ENCODE peak calls at places on chromosomes 16 and 17, in five cellular contexts. U is neural crest cell, A is nephron progenitor cell, S is GM23338, W is epithelial cell of esophagus. V is an unnamed sample.
A peak's percentile ranks its signal among the peaks of the same experiment; 100 is the strongest.

GRCh38 chr17:52710363-52710901 is 551.9 kb upstream of the CA10 start:
- DNase-seq in U (no peak), A (no peak), S (peak; percentile 4), W (no peak), V (no peak)

GRCh38 chr17:14061666-14062560 is 7.4 kb upstream of the COX10 start:
- DNase-seq in U (no peak), A (no peak), S (peak; percentile 7), W (peak; percentile 80), V (no peak)

GRCh38 chr17:70535986-70536385 is 366.7 kb downstream of the KCNJ2 start:
- DNase-seq in U (no peak), A (no peak), S (no peak), W (no peak), V (no peak)

GRCh38 chr17:68906638-68907037 is 48.6 kb downstream of the ABCA8 start:
- DNase-seq in U (no peak), A (no peak), S (peak; percentile 42), W (peak; percentile 57), V (no peak)

GRCh38 chr16:11260596-11260966 is 4.6 kb upstream of the SOCS1 start:
- DNase-seq in U (no peak), A (no peak), S (peak; percentile 65), W (no peak), V (no peak)

GRCh38 chr17:42809250-42809649 is 10.6 kb downstream of the CNTD1 start:
- DNase-seq in U (no peak), A (no peak), S (no peak), W (peak; percentile 83), V (no peak)

GRCh38 chr17:53470626-53471025 is 352.1 kb upstream of the KIF2B start:
- DNase-seq in U (no peak), A (no peak), S (no peak), W (no peak), V (no peak)

GRCh38 chr16:30151091-30151490 is 28.1 kb upstream of the MAPK3 start:
- DNase-seq in U (no peak), A (no peak), S (no peak), W (no peak), V (no peak)

GRCh38 chr17:82943751-82944150 is 103.9 kb upstream of the ZNF750 start:
- DNase-seq in U (no peak), A (no peak), S (no peak), W (no peak), V (no peak)

GRCh38 chr17:44926841-44927525 is 11.7 kb upstream of the GFAP start:
- DNase-seq in U (no peak), A (no peak), S (no peak), W (no peak), V (no peak)

GRCh38 chr17:79490530-79490929 is 120.3 kb downstream of the RBFOX3 start:
- DNase-seq in U (no peak), A (no peak), S (no peak), W (no peak), V (no peak)

DNA sequence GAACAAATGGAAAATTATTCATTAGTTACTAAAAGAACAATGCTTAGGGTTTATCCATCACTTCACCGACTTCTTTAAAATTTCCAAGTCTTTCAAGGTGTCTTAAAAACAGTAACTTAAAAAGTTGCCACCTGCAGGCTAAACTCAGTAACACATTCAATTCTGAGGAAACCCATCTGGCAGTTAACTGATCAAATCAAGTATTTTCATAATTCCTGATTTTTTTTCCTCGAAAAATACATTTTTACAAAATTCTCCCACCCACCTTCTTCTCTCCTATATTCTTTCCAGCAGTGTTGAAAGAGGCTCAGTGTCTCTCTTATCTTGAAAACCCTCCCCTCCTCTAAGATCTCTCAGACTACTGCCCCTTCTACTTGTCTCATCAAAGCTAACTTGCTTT is 29.9 kb downstream of the PARN start:
- DNase-seq in U (no peak), A (no peak), S (peak; percentile 60), W (peak; percentile 36), V (no peak)
- TF ChIP-seq CTCF in U (peak; percentile 69), A (peak; percentile 55), S (peak; percentile 55), W (peak; percentile 43), V (peak; percentile 31)

GRCh38 chr17:55177159-55177913 is 87.4 kb upstream of the HLF start:
- DNase-seq in U (no peak), A (no peak), S (peak; percentile 62), W (peak; percentile 38), V (no peak)
- TF ChIP-seq CTCF in U (no peak), A (no peak), S (peak; percentile 51), W (peak; percentile 24), V (no peak)

DNA sequence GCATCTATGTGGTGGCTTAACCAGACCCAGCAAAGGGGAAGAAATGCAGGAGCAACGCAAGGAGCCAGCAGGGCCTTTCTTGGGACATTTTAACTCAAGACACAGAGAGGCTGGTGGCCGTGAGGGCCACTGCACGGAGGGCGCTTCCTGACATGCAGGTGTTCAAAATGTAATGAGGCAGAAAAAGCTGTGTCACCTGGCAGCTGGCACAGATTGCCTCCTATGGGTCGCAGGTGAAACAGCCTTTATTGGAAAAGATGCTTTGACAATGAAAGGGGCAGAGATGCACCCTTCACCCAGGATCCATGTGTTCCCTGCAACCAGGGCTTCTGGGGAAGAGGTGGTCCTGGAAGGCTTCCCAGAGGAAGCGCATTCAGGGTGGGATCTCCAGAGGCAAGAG is 219.3 kb downstream of the XYLT1 start:
- DNase-seq in U (no peak), A (no peak), S (peak; percentile 28), W (no peak), V (no peak)
- TF ChIP-seq CTCF in U (no peak), A (no peak), S (no peak), W (no peak), V (no peak)

GRCh38 chr17:29283496-29283895 is 10.5 kb downstream of the NUFIP2 start:
- DNase-seq in U (no peak), A (no peak), S (no peak), W (no peak), V (no peak)
- TF ChIP-seq CTCF in U (peak; percentile 33), A (no peak), S (peak; percentile 21), W (peak; percentile 5), V (no peak)

GRCh38 chr17:57397402-57397801 is 141.1 kb downstream of the MSI2 start:
- DNase-seq in U (no peak), A (no peak), S (no peak), W (no peak), V (no peak)
- TF ChIP-seq CTCF in U (no peak), A (no peak), S (no peak), W (no peak), V (no peak)

GRCh38 chr16:56933828-56934598 is 2.1 kb downstream of the HERPUD1 start:
- DNase-seq in U (no peak), A (no peak), S (no peak), W (no peak), V (no peak)
- TF ChIP-seq CTCF in U (no peak), A (no peak), S (no peak), W (no peak), V (no peak)

GRCh38 chr17:30212750-30213149 is 22.7 kb downstream of the SLC6A4 start:
- DNase-seq in U (no peak), A (no peak), S (peak; percentile 39), W (no peak), V (no peak)
- TF ChIP-seq CTCF in U (no peak), A (no peak), S (peak; percentile 25), W (no peak), V (no peak)

DNA sequence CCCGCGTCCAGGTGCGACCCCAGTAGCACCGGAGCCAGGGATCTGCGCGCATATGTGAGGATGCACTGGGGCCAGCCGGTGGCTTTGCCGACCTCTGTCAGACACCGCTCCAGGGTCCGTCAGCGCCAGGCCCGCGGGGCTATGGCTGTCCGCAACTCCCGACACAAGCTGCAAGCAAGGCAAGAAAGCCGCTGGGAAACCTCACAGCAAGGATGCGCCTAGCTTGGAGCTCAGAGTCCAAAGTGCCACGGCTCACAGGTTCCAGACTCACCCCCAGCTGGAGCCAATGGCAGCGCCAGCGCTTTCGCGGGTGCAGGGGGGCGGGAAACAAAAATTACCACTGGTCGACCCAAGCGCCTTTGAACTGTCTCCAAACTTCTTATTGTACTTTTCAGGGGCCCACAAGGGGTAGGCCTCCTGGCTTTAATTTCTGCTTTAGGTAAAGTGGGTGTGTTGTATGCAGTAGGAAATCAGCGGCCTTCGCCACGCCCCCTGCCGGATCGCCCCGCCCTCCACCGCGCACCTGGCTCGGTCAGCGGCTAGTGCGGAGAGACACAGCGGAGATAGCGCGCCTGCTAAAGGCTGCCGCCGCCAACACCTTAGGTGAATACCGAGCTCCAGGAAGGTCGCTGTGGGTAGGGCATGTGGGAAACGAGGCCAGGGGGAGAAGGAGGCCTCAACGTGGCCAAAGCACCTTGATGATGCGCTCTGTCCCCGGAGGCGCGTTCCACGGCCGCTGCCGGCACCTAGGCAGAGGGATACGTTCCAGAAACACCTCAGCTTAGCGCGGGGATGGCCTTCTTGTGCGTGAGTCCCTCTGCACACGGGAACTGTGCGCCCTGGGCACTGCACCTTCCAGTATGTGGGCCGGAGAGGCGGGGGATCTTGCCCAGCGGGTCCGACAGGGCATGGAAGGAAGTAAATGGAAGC is 61.1 kb upstream of the RBL2 start:
- DNase-seq in U (no peak), A (no peak), S (peak; percentile 91), W (peak; percentile 73), V (peak; percentile 82)
- TF ChIP-seq CTCF in U (no peak), A (no peak), S (no peak), W (no peak), V (no peak)